ENCODE peak calls at places on chromosomes 4 and X, in seven cellular contexts. One of them, this sample, is unnamed. For H3K4me1, the result is how much of the 10 kb centered on the place peaks cover.

GRCh38 chrX:9317174-9317573 is 147.7 kb upstream of the TBL1X start:
- DNase-seq in lower lobe of right lung: peak
- DNase-seq in upper lobe of left lung: peak
- DNase-seq in foreskin keratinocyte: no peak
- DNase-seq in cardiac muscle cell: no peak
- DNase-seq in heart right ventricle: no peak
- DNase-seq in right atrium auricular region: no peak
- DNase-seq in this sample: no peak

GRCh38 chrX:23952984-23953907 is 45.4 kb downstream of the CXorf58 start:
- DNase-seq in lower lobe of right lung: no peak
- DNase-seq in upper lobe of left lung: peak
- DNase-seq in foreskin keratinocyte: no peak
- DNase-seq in cardiac muscle cell: no peak
- DNase-seq in heart right ventricle: no peak
- DNase-seq in right atrium auricular region: no peak
- DNase-seq in this sample: no peak

GRCh38 chr4:48141048-48141447 is 7.0 kb upstream of the TXK start:
- DNase-seq in lower lobe of right lung: no peak
- DNase-seq in upper lobe of left lung: no peak
- DNase-seq in foreskin keratinocyte: no peak
- DNase-seq in cardiac muscle cell: peak
- DNase-seq in heart right ventricle: no peak
- DNase-seq in right atrium auricular region: no peak
- DNase-seq in this sample: no peak

GRCh38 chr4:151674804-151675290 is 86.0 kb downstream of the GATB start:
- DNase-seq in lower lobe of right lung: peak
- DNase-seq in upper lobe of left lung: peak
- DNase-seq in foreskin keratinocyte: peak
- DNase-seq in cardiac muscle cell: peak
- DNase-seq in heart right ventricle: no peak
- DNase-seq in right atrium auricular region: no peak
- DNase-seq in this sample: peak

GRCh38 chrX:46575586-46575985 is 2.0 kb downstream of the CHST7 start:
- DNase-seq in lower lobe of right lung: no peak
- DNase-seq in upper lobe of left lung: no peak
- DNase-seq in foreskin keratinocyte: no peak
- DNase-seq in cardiac muscle cell: no peak
- DNase-seq in heart right ventricle: no peak
- DNase-seq in right atrium auricular region: no peak
- DNase-seq in this sample: no peak

GRCh38 chr4:54516556-54517215 is 141.1 kb upstream of the KIT start:
- DNase-seq in lower lobe of right lung: no peak
- DNase-seq in upper lobe of left lung: no peak
- DNase-seq in foreskin keratinocyte: no peak
- DNase-seq in cardiac muscle cell: no peak
- DNase-seq in heart right ventricle: no peak
- DNase-seq in right atrium auricular region: no peak
- DNase-seq in this sample: peak

GRCh38 chrX:139640259-139640658 is 67.7 kb downstream of the MCF2 start:
- DNase-seq in lower lobe of right lung: no peak
- DNase-seq in upper lobe of left lung: no peak
- DNase-seq in foreskin keratinocyte: no peak
- DNase-seq in cardiac muscle cell: no peak
- DNase-seq in heart right ventricle: no peak
- DNase-seq in right atrium auricular region: no peak
- DNase-seq in this sample: no peak

GRCh38 chr4:152696764-152697250 is 17.0 kb upstream of the TMEM154 start:
- DNase-seq in lower lobe of right lung: no peak
- DNase-seq in upper lobe of left lung: no peak
- DNase-seq in foreskin keratinocyte: peak
- DNase-seq in cardiac muscle cell: peak
- DNase-seq in heart right ventricle: no peak
- DNase-seq in right atrium auricular region: no peak
- DNase-seq in this sample: no peak

GRCh38 chrX:134631404-134632346 is 26.6 kb downstream of the PLAC1 start:
- DNase-seq in lower lobe of right lung: no peak
- DNase-seq in upper lobe of left lung: peak
- DNase-seq in foreskin keratinocyte: no peak
- DNase-seq in cardiac muscle cell: peak
- DNase-seq in heart right ventricle: no peak
- DNase-seq in right atrium auricular region: no peak
- DNase-seq in this sample: no peak

GRCh38 chr4:154415313-154415712 is 76.3 kb downstream of the DCHS2 start:
- DNase-seq in lower lobe of right lung: no peak
- DNase-seq in upper lobe of left lung: no peak
- DNase-seq in foreskin keratinocyte: no peak
- DNase-seq in cardiac muscle cell: no peak
- DNase-seq in heart right ventricle: no peak
- DNase-seq in right atrium auricular region: no peak
- DNase-seq in this sample: no peak

GRCh38 chrX:70176938-70177533 is at the start of gene DGAT2L6:
- DNase-seq in lower lobe of right lung: no peak
- DNase-seq in upper lobe of left lung: no peak
- DNase-seq in foreskin keratinocyte: no peak
- DNase-seq in cardiac muscle cell: no peak
- DNase-seq in heart right ventricle: no peak
- DNase-seq in right atrium auricular region: no peak
- DNase-seq in this sample: no peak

GRCh38 chr4:73021634-73022033 is 47.9 kb downstream of the COX18 start:
- DNase-seq in lower lobe of right lung: no peak
- DNase-seq in upper lobe of left lung: no peak
- DNase-seq in foreskin keratinocyte: peak
- DNase-seq in cardiac muscle cell: peak
- DNase-seq in heart right ventricle: no peak
- DNase-seq in right atrium auricular region: no peak
- DNase-seq in this sample: no peak
- TF ChIP-seq CTCF in lower lobe of right lung: no peak
- TF ChIP-seq CTCF in upper lobe of left lung: no peak
- TF ChIP-seq CTCF in foreskin keratinocyte: peak
- TF ChIP-seq CTCF in cardiac muscle cell: peak
- TF ChIP-seq CTCF in heart right ventricle: peak
- TF ChIP-seq CTCF in right atrium auricular region: no peak
- TF ChIP-seq CTCF in this sample: no peak

DNA sequence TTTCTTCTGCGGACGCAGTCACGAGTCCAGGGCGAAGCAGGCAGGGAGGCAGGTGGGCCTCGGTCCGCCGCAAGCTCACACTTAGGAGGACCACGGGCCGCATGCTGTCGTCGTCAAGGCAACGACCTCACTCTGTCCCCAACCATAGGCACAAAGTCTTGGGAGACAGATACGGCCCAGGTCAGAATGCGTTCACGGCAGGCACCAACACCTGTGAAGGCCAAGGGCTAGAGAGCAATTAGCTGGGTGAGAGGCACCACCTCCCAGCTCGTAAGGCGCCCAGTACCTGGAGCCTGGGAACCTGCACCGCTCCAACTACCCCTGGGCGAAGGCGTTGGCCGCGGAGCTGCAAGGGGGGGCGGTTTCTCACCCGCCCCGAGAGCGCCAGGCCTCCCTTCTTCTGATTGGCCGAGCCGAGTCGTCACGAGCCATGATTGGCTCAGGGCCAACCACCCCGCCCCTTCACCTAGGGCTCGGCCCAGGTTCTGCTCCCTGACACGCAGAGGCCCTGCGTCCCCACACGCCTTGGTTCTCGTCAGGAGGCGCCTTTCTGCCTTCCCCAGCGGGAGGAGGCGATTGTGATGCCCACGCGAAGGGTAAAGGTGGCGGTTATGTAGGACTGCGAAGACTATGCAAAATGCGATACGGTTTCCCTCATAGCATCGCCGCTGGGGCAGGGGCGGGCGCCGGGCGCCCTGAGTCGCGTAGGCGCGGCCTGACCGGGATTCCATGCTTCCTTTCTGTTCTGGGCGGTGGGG is at the start of gene CDKL2:
- DNase-seq in lower lobe of right lung: peak
- DNase-seq in upper lobe of left lung: peak
- DNase-seq in foreskin keratinocyte: peak
- DNase-seq in cardiac muscle cell: peak
- DNase-seq in heart right ventricle: peak
- DNase-seq in right atrium auricular region: peak
- DNase-seq in this sample: peak
- H3K27ac ChIP-seq in lower lobe of right lung: peak
- H3K27ac ChIP-seq in upper lobe of left lung: peak
- H3K27ac ChIP-seq in foreskin keratinocyte: no peak
- H3K27ac ChIP-seq in cardiac muscle cell: peak
- H3K27ac ChIP-seq in heart right ventricle: no peak
- H3K27ac ChIP-seq in right atrium auricular region: no peak
- H3K27ac ChIP-seq in this sample: peak

GRCh38 chrX:118524344-118524743 is 28.7 kb downstream of the DOCK11 start:
- DNase-seq in lower lobe of right lung: no peak
- DNase-seq in upper lobe of left lung: no peak
- DNase-seq in foreskin keratinocyte: no peak
- DNase-seq in cardiac muscle cell: no peak
- DNase-seq in heart right ventricle: no peak
- DNase-seq in right atrium auricular region: no peak
- DNase-seq in this sample: no peak

GRCh38 chrX:118528089-118528753 is 32.6 kb downstream of the DOCK11 start:
- DNase-seq in lower lobe of right lung: no peak
- DNase-seq in upper lobe of left lung: no peak
- DNase-seq in foreskin keratinocyte: no peak
- DNase-seq in cardiac muscle cell: no peak
- DNase-seq in heart right ventricle: no peak
- DNase-seq in right atrium auricular region: no peak
- DNase-seq in this sample: no peak

GRCh38 chrX:118525146-118525725 is 29.6 kb downstream of the DOCK11 start:
- DNase-seq in lower lobe of right lung: no peak
- DNase-seq in upper lobe of left lung: no peak
- DNase-seq in foreskin keratinocyte: no peak
- DNase-seq in cardiac muscle cell: no peak
- DNase-seq in heart right ventricle: no peak
- DNase-seq in right atrium auricular region: no peak
- DNase-seq in this sample: no peak

GRCh38 chrX:118523920-118524319 is 28.3 kb downstream of the DOCK11 start:
- DNase-seq in lower lobe of right lung: no peak
- DNase-seq in upper lobe of left lung: no peak
- DNase-seq in foreskin keratinocyte: no peak
- DNase-seq in cardiac muscle cell: no peak
- DNase-seq in heart right ventricle: no peak
- DNase-seq in right atrium auricular region: no peak
- DNase-seq in this sample: no peak

GRCh38 chrX:118526149-118526548 is 30.5 kb downstream of the DOCK11 start:
- DNase-seq in lower lobe of right lung: no peak
- DNase-seq in upper lobe of left lung: no peak
- DNase-seq in foreskin keratinocyte: no peak
- DNase-seq in cardiac muscle cell: peak
- DNase-seq in heart right ventricle: no peak
- DNase-seq in right atrium auricular region: no peak
- DNase-seq in this sample: no peak
- H3K4me1 ChIP-seq in lower lobe of right lung: under half
- H3K4me1 ChIP-seq in upper lobe of left lung: under half
- H3K4me1 ChIP-seq in foreskin keratinocyte: under half
- H3K4me1 ChIP-seq in cardiac muscle cell: under half
- H3K4me1 ChIP-seq in heart right ventricle: under half
- H3K4me1 ChIP-seq in right atrium auricular region: under half
- H3K4me1 ChIP-seq in this sample: under half

GRCh38 chrX:15241258-15241657 is 28.6 kb downstream of the ASB9 start:
- DNase-seq in lower lobe of right lung: no peak
- DNase-seq in upper lobe of left lung: no peak
- DNase-seq in foreskin keratinocyte: no peak
- DNase-seq in cardiac muscle cell: no peak
- DNase-seq in heart right ventricle: no peak
- DNase-seq in right atrium auricular region: no peak
- DNase-seq in this sample: no peak

GRCh38 chrX:15244421-15244820 is 25.5 kb downstream of the ASB9 start:
- DNase-seq in lower lobe of right lung: no peak
- DNase-seq in upper lobe of left lung: no peak
- DNase-seq in foreskin keratinocyte: no peak
- DNase-seq in cardiac muscle cell: no peak
- DNase-seq in heart right ventricle: no peak
- DNase-seq in right atrium auricular region: no peak
- DNase-seq in this sample: no peak

GRCh38 chrX:15240414-15240813 is 29.5 kb downstream of the ASB9 start:
- DNase-seq in lower lobe of right lung: no peak
- DNase-seq in upper lobe of left lung: no peak
- DNase-seq in foreskin keratinocyte: no peak
- DNase-seq in cardiac muscle cell: no peak
- DNase-seq in heart right ventricle: no peak
- DNase-seq in right atrium auricular region: no peak
- DNase-seq in this sample: no peak

GRCh38 chrX:15245896-15246295 is 24.0 kb downstream of the ASB9 start:
- DNase-seq in lower lobe of right lung: no peak
- DNase-seq in upper lobe of left lung: no peak
- DNase-seq in foreskin keratinocyte: no peak
- DNase-seq in cardiac muscle cell: peak
- DNase-seq in heart right ventricle: no peak
- DNase-seq in right atrium auricular region: no peak
- DNase-seq in this sample: no peak

GRCh38 chrX:15242899-15243555 is 26.9 kb downstream of the ASB9 start:
- DNase-seq in lower lobe of right lung: no peak
- DNase-seq in upper lobe of left lung: no peak
- DNase-seq in foreskin keratinocyte: no peak
- DNase-seq in cardiac muscle cell: peak
- DNase-seq in heart right ventricle: peak
- DNase-seq in right atrium auricular region: no peak
- DNase-seq in this sample: no peak
- TF ChIP-seq CTCF in lower lobe of right lung: peak
- TF ChIP-seq CTCF in upper lobe of left lung: no peak
- TF ChIP-seq CTCF in foreskin keratinocyte: peak
- TF ChIP-seq CTCF in cardiac muscle cell: peak
- TF ChIP-seq CTCF in heart right ventricle: peak
- TF ChIP-seq CTCF in right atrium auricular region: peak
- TF ChIP-seq CTCF in this sample: peak

GRCh38 chr4:169256856-169257756 is 13.7 kb downstream of the SH3RF1 start:
- DNase-seq in lower lobe of right lung: no peak
- DNase-seq in upper lobe of left lung: no peak
- DNase-seq in foreskin keratinocyte: no peak
- DNase-seq in cardiac muscle cell: peak
- DNase-seq in heart right ventricle: no peak
- DNase-seq in right atrium auricular region: no peak
- DNase-seq in this sample: no peak
- H3K27ac ChIP-seq in lower lobe of right lung: no peak
- H3K27ac ChIP-seq in upper lobe of left lung: peak
- H3K27ac ChIP-seq in foreskin keratinocyte: peak
- H3K27ac ChIP-seq in cardiac muscle cell: no peak
- H3K27ac ChIP-seq in heart right ventricle: no peak
- H3K27ac ChIP-seq in right atrium auricular region: no peak
- H3K27ac ChIP-seq in this sample: peak

This sample was measured in kidney.